ENCODE peak calls at places on chromosomes 13 and 19, in nine cellular contexts. A is heart left ventricle; V is adrenal gland; E is stimulated activated CD8-positive, alpha-beta memory T cell treated with anti-CD3 and anti-CD28 coated beads, Interleukin-15, amount 100 ng/mL, for 24 hours; I is NCI-H345; S is HAP-1; L is HCEC 1CT; H is sciatic nerve; F is B cell. K is an unnamed sample.

GRCh38 chr13:107669356-107669755 is 546.0 kb downstream of the LIG4 start:
- DNase-seq in A (no peak), V (no peak), E (no peak), I (peak), S (no peak), L (peak), H (no peak), F (no peak), K (peak)

GRCh38 chr13:46197299-46197975 is 14.3 kb upstream of the LRRC63 start:
- DNase-seq in A (no peak), V (no peak), E (no peak), I (no peak), S (no peak), L (no peak), H (no peak), F (no peak), K (no peak)

GRCh38 chr13:95677564-95678386 is 836 bp downstream of the DNAJC3 start:
- DNase-seq in A (no peak), V (peak), E (peak), I (no peak), S (peak), L (peak), H (no peak), F (no peak), K (peak)

GRCh38 chr13:23799945-23800344 is 89.3 kb downstream of the MIPEP start:
- DNase-seq in A (no peak), V (no peak), E (no peak), I (no peak), S (no peak), L (peak), H (no peak), F (no peak), K (no peak)

GRCh38 chr13:48551329-48551728 is 18.4 kb upstream of the RCBTB2 start:
- DNase-seq in A (no peak), V (no peak), E (no peak), I (no peak), S (no peak), L (no peak), H (no peak), F (no peak), K (no peak)

GRCh38 chr19:4991538-4991937 is 22.6 kb downstream of the KDM4B start:
- DNase-seq in A (no peak), V (no peak), E (no peak), I (no peak), S (no peak), L (no peak), H (no peak), F (peak), K (no peak)

GRCh38 chr19:55674459-55674840 is 576 bp upstream of the EPN1 start:
- DNase-seq in A (no peak), V (no peak), E (no peak), I (no peak), S (no peak), L (no peak), H (no peak), F (no peak), K (no peak)

GRCh38 chr19:2782357-2782935 is 627 bp downstream of the SGTA start:
- DNase-seq in A (no peak), V (peak), E (no peak), I (no peak), S (no peak), L (no peak), H (no peak), F (no peak), K (no peak)

GRCh38 chr19:19587776-19588175 is 30.7 kb downstream of the PBX4 start:
- DNase-seq in A (no peak), V (no peak), E (no peak), I (no peak), S (no peak), L (no peak), H (no peak), F (no peak), K (no peak)

GRCh38 chr19:58361900-58362271 is 665 bp downstream of the ZNF497 start:
- DNase-seq in A (peak), V (peak), E (no peak), I (peak), S (peak), L (peak), H (peak), F (peak), K (no peak)

GRCh38 chr13:111245781-111246384 is 74.6 kb upstream of the TEX29 start:
- DNase-seq in A (no peak), V (no peak), E (no peak), I (no peak), S (no peak), L (no peak), H (no peak), F (no peak), K (no peak)

GRCh38 chr19:43465468-43466120 is at the start of gene LYPD3:
- DNase-seq in A (no peak), V (peak), E (no peak), I (no peak), S (no peak), L (no peak), H (no peak), F (no peak), K (no peak)

GRCh38 chr19:18594096-18594823 is 5.7 kb downstream of the REX1BD start:
- DNase-seq in A (peak), V (peak), E (peak), I (peak), S (peak), L (peak), H (peak), F (peak), K (peak)

GRCh38 chr13:51942189-51942588 is 69.1 kb downstream of the ATP7B start:
- DNase-seq in A (no peak), V (no peak), E (no peak), I (no peak), S (no peak), L (no peak), H (no peak), F (no peak), K (no peak)

GRCh38 chr13:106819413-106820180 is 251.7 kb upstream of the ARGLU1 start:
- DNase-seq in A (no peak), V (no peak), E (no peak), I (no peak), S (no peak), L (no peak), H (no peak), F (no peak), K (no peak)

GRCh38 chr13:45321230-45321629 is 19.8 kb downstream of the TPT1 start:
- DNase-seq in A (no peak), V (no peak), E (no peak), I (no peak), S (no peak), L (no peak), H (no peak), F (no peak), K (no peak)

GRCh38 chr19:5103061-5103701 is 134.3 kb downstream of the KDM4B start:
- DNase-seq in A (peak), V (peak), E (no peak), I (no peak), S (no peak), L (no peak), H (peak), F (no peak), K (no peak)

K was measured in HT1080.